ENCODE peak calls at places on chromosomes 6 and 20, in seven cellular contexts. S is lung, Z is lower lobe of right lung, U is heart right ventricle, R is BE2C, O is stomach, P is left lung. Q is an unnamed sample. For H3K4me1, the result is how much of the 10 kb centered on the place peaks cover.

GRCh38 chr6:4776493-4776966 is 326 bp downstream of the CDYL start:
- DNase-seq in S (no peak), Z (peak), U (no peak), R (peak), O (no peak), P (peak), Q (peak)

GRCh38 chr6:154538664-154539235 is 28.3 kb upstream of the CNKSR3 start:
- DNase-seq in S (no peak), Z (no peak), U (no peak), R (no peak), O (no peak), P (no peak), Q (no peak)

GRCh38 chr6:28766426-28766825 is 157.4 kb downstream of the TRIM27 start:
- DNase-seq in S (no peak), Z (no peak), U (no peak), R (no peak), O (no peak), P (no peak), Q (no peak)

GRCh38 chr20:14879839-14880238 is 542.4 kb upstream of the FLRT3 start:
- DNase-seq in S (no peak), Z (no peak), U (no peak), R (no peak), O (no peak), P (no peak), Q (no peak)

GRCh38 chr6:25942561-25943147 is 12.2 kb upstream of the SLC17A2 start:
- DNase-seq in S (no peak), Z (no peak), U (no peak), R (no peak), O (no peak), P (no peak), Q (no peak)

GRCh38 chr6:103672169-103672568 is 1187.5 kb downstream of the HACE1 start:
- DNase-seq in S (no peak), Z (no peak), U (no peak), R (no peak), O (no peak), P (no peak), Q (no peak)

GRCh38 chr20:9099372-9099771 is 30.5 kb downstream of the PLCB4 start:
- DNase-seq in S (no peak), Z (no peak), U (no peak), R (no peak), O (no peak), P (no peak), Q (no peak)

GRCh38 chr20:53934421-53935352 is 135.7 kb downstream of the BCAS1 start:
- DNase-seq in S (no peak), Z (no peak), U (no peak), R (no peak), O (no peak), P (no peak), Q (no peak)

GRCh38 chr6:136782021-136782770 is 10.1 kb downstream of the MAP3K5 start:
- DNase-seq in S (no peak), Z (no peak), U (no peak), R (no peak), O (no peak), P (no peak), Q (no peak)

GRCh38 chr6:53645850-53646249 is 19.7 kb downstream of the KLHL31 start:
- DNase-seq in S (no peak), Z (no peak), U (no peak), R (no peak), O (no peak), P (no peak), Q (no peak)

GRCh38 chr20:12113468-12114371 is 196.0 kb downstream of the BTBD3 start:
- DNase-seq in S (no peak), Z (no peak), U (no peak), R (no peak), O (peak), P (no peak), Q (no peak)

GRCh38 chr6:85368631-85369030 is 81.3 kb upstream of the NT5E start:
- DNase-seq in S (no peak), Z (no peak), U (no peak), R (no peak), O (no peak), P (no peak), Q (no peak)

GRCh38 chr6:17968081-17968518 is 19.3 kb downstream of the KIF13A start:
- DNase-seq in S (no peak), Z (no peak), U (no peak), R (no peak), O (no peak), P (no peak), Q (peak)

GRCh38 chr20:50967621-50968020 is 9.0 kb downstream of the MOCS3 start:
- DNase-seq in S (no peak), Z (no peak), U (no peak), R (no peak), O (no peak), P (no peak), Q (no peak)

GRCh38 chr20:49345538-49345937 is 67.7 kb upstream of the ZNFX1 start:
- DNase-seq in S (no peak), Z (no peak), U (no peak), R (no peak), O (no peak), P (no peak), Q (peak)

GRCh38 chr20:45969712-45970634 is 2.0 kb downstream of the ZNF335 start:
- DNase-seq in S (no peak), Z (no peak), U (no peak), R (peak), O (no peak), P (no peak), Q (peak)

GRCh38 chr6:19536838-19537237 is 300.3 kb upstream of the ID4 start:
- DNase-seq in S (no peak), Z (no peak), U (no peak), R (no peak), O (no peak), P (no peak), Q (no peak)

GRCh38 chr20:18058661-18059467 is 1.1 kb upstream of the OVOL2 start:
- DNase-seq in S (peak), Z (peak), U (no peak), R (no peak), O (peak), P (peak), Q (no peak)

GRCh38 chr6:154210678-154211077 is 145.9 kb downstream of the IPCEF1 start:
- DNase-seq in S (no peak), Z (no peak), U (no peak), R (no peak), O (no peak), P (no peak), Q (no peak)

GRCh38 chr6:37239511-37239910 is 18.1 kb upstream of the TBC1D22B start:
- DNase-seq in S (no peak), Z (no peak), U (no peak), R (no peak), O (no peak), P (no peak), Q (no peak)

GRCh38 chr6:148805767-148806166 is 58.9 kb downstream of the UST start:
- DNase-seq in S (no peak), Z (no peak), U (no peak), R (no peak), O (no peak), P (no peak), Q (no peak)

GRCh38 chr20:63309261-63310071 is 16.5 kb downstream of the COL20A1 start:
- DNase-seq in S (no peak), Z (no peak), U (peak), R (peak), O (peak), P (peak), Q (no peak)

GRCh38 chr6:34912715-34913464 is 23.8 kb downstream of the ANKS1A start:
- DNase-seq in S (no peak), Z (no peak), U (no peak), R (no peak), O (no peak), P (no peak), Q (no peak)

GRCh38 chr20:33124994-33125393 is 43.0 kb upstream of the BPIFA2 start:
- DNase-seq in S (no peak), Z (no peak), U (no peak), R (no peak), O (peak), P (no peak), Q (no peak)

GRCh38 chr20:37389844-37390275 is 43.9 kb downstream of the SRC start:
- DNase-seq in S (no peak), Z (peak), U (no peak), R (no peak), O (no peak), P (no peak), Q (peak)

GRCh38 chr6:53066874-53067273 is 1.7 kb downstream of the FBXO9 start:
- DNase-seq in S (no peak), Z (no peak), U (no peak), R (no peak), O (no peak), P (no peak), Q (no peak)

GRCh38 chr20:33796263-33796906 is 14.8 kb upstream of the CHMP4B start:
- DNase-seq in S (peak), Z (peak), U (no peak), R (no peak), O (peak), P (no peak), Q (no peak)

GRCh38 chr6:23325065-23325464 is 755.7 kb downstream of the HDGFL1 start:
- DNase-seq in S (no peak), Z (no peak), U (no peak), R (no peak), O (no peak), P (no peak), Q (no peak)

GRCh38 chr6:108200186-108200585 is 34.4 kb downstream of the NR2E1 start:
- DNase-seq in S (no peak), Z (no peak), U (no peak), R (no peak), O (no peak), P (no peak), Q (no peak)

GRCh38 chr6:141316236-141316635 is 816.5 kb upstream of the GJE1 start:
- DNase-seq in S (no peak), Z (no peak), U (no peak), R (no peak), O (no peak), P (no peak), Q (no peak)

GRCh38 chr6:141326925-141327324 is 805.8 kb upstream of the GJE1 start:
- DNase-seq in S (no peak), Z (no peak), U (no peak), R (no peak), O (no peak), P (no peak), Q (no peak)

GRCh38 chr6:141326426-141326825 is 806.3 kb upstream of the GJE1 start:
- DNase-seq in S (no peak), Z (no peak), U (no peak), R (no peak), O (no peak), P (no peak), Q (peak)

GRCh38 chr6:141321486-141322347 is 811.0 kb upstream of the GJE1 start:
- DNase-seq in S (no peak), Z (no peak), U (no peak), R (no peak), O (no peak), P (no peak), Q (no peak)
- H3K4me3 ChIP-seq in S (no peak), Z (no peak), U (no peak), R (no peak), O (no peak), P (no peak), Q (no peak)

GRCh38 chr6:13303668-13304017 is 24.7 kb downstream of the TBC1D7 start:
- DNase-seq in S (peak), Z (peak), U (peak), R (no peak), O (peak), P (no peak), Q (peak)

GRCh38 chr6:13304580-13305255 is 23.6 kb downstream of the TBC1D7 start:
- DNase-seq in S (peak), Z (no peak), U (no peak), R (no peak), O (no peak), P (no peak), Q (no peak)

GRCh38 chr6:13305791-13306190 is 22.5 kb downstream of the TBC1D7 start:
- DNase-seq in S (peak), Z (no peak), U (no peak), R (no peak), O (no peak), P (no peak), Q (no peak)

GRCh38 chr6:13304101-13304500 is 24.2 kb downstream of the TBC1D7 start:
- DNase-seq in S (peak), Z (no peak), U (no peak), R (no peak), O (no peak), P (no peak), Q (no peak)

GRCh38 chr6:13305256-13305650 is 23.1 kb downstream of the TBC1D7 start:
- DNase-seq in S (no peak), Z (no peak), U (no peak), R (no peak), O (no peak), P (no peak), Q (no peak)
- H3K4me1 ChIP-seq in S (under half), Z (under half), U (under half), R (under half), O (under half), P (half or more), Q (under half)

GRCh38 chr6:119145111-119145510 is 66.6 kb upstream of the FAM184A start:
- DNase-seq in S (no peak), Z (no peak), U (no peak), R (no peak), O (no peak), P (no peak), Q (no peak)

GRCh38 chr6:119148825-119149525 is 70.5 kb upstream of the FAM184A start:
- DNase-seq in S (no peak), Z (no peak), U (no peak), R (no peak), O (no peak), P (no peak), Q (no peak)

GRCh38 chr6:119147101-119148053 is 68.9 kb upstream of the FAM184A start:
- DNase-seq in S (peak), Z (peak), U (no peak), R (peak), O (peak), P (no peak), Q (peak)

GRCh38 chr6:119152187-119152586 is 73.7 kb upstream of the FAM184A start:
- DNase-seq in S (no peak), Z (no peak), U (no peak), R (peak), O (no peak), P (no peak), Q (no peak)

GRCh38 chr6:119148102-119148824 is 69.8 kb upstream of the FAM184A start:
- DNase-seq in S (no peak), Z (no peak), U (no peak), R (peak), O (no peak), P (no peak), Q (no peak)
- H3K4me3 ChIP-seq in S (no peak), Z (no peak), U (no peak), R (no peak), O (no peak), P (no peak), Q (no peak)

DNA sequence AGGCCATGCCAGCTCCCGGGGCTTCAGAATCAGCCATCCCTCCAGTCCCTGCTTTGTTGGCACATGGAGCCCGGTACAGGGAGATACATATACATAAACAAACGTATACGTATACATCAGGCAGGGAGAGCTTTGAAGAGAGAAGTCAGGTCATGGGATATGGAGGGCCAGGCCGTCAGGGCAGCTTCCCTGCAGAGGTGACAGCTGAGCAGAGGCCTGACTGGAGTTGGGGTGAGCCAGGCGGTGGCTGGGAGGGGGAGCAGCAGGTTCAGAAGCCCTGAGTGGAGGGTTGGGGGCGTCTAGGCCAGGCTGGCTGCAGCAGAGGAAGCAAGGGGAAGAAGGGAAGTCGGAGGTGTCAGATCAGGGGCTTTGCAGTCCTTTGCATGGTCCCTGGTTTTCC is 61.7 kb downstream of the STK35 start:
- DNase-seq in S (no peak), Z (no peak), U (no peak), R (no peak), O (no peak), P (no peak), Q (no peak)
- H3K4me1 ChIP-seq in S (under half), Z (under half), U (under half), R (under half), O (under half), P (under half), Q (under half)

GRCh38 chr6:157240059-157240959 is 83.0 kb downstream of the TMEM242 start:
- DNase-seq in S (no peak), Z (no peak), U (no peak), R (no peak), O (no peak), P (no peak), Q (peak)
- H3K4me3 ChIP-seq in S (no peak), Z (peak), U (no peak), R (no peak), O (peak), P (peak), Q (peak)

Q was measured in psoas muscle.